ENCODE peak calls at places on chromosomes 2 and 18, in four cellular contexts. Y is psoas muscle; D is CD4-positive, alpha-beta memory T cell; A is left ventricle myocardium inferior. Q is an unnamed sample.
A peak's percentile ranks its signal among the peaks of the same experiment; 100 is the strongest.

GRCh38 chr2:117272975-117273671 is 541.4 kb upstream of the DDX18 start:
- DNase-seq in A (no peak), D (no peak), Y (no peak), Q (no peak)

GRCh38 chr2:30662268-30663131 is 144.7 kb downstream of the CAPN13 start:
- DNase-seq in Y (no peak), D (no peak), A (no peak), Q (no peak)

GRCh38 chr2:232632904-232633412 is 446 bp upstream of the EFHD1 start:
- DNase-seq in D (no peak), Y (peak; percentile 84), A (peak; percentile 72), Q (no peak)

GRCh38 chr2:172280820-172281454 is 146.4 kb upstream of the ITGA6 start:
- DNase-seq in Y (no peak), D (no peak), A (peak; percentile 30), Q (no peak)

GRCh38 chr18:55731594-55732042 is 143.6 kb upstream of the TCF4 start:
- DNase-seq in D (no peak), Y (no peak), A (no peak), Q (no peak)

GRCh38 chr2:23850564-23851256 is 76.2 kb downstream of the ATAD2B start:
- DNase-seq in A (no peak), D (no peak), Y (no peak), Q (no peak)

GRCh38 chr18:69951182-69951581 is 3.5 kb upstream of the CD226 start:
- DNase-seq in D (no peak), Y (no peak), A (no peak), Q (no peak)

GRCh38 chr18:44782617-44783016 is 101.9 kb downstream of the SETBP1 start:
- DNase-seq in D (no peak), Y (no peak), A (no peak), Q (no peak)

GRCh38 chr18:3014501-3015202 is 1.7 kb upstream of the LPIN2 start:
- DNase-seq in D (no peak), A (no peak), Y (no peak), Q (no peak)

GRCh38 chr2:167509585-167509984 is 621.3 kb downstream of the XIRP2 start:
- DNase-seq in A (no peak), D (no peak), Y (no peak), Q (peak; percentile 57)

GRCh38 chr2:208150956-208151355 is 5.0 kb upstream of the CRYGB start:
- DNase-seq in Y (no peak), D (no peak), A (no peak), Q (no peak)

GRCh38 chr18:4831791-4832375 is 365.2 kb downstream of the AKAIN1 start:
- DNase-seq in Y (no peak), D (no peak), A (no peak), Q (no peak)

GRCh38 chr2:8424997-8425900 is 256.6 kb upstream of the ID2 start:
- DNase-seq in Y (no peak), D (no peak), A (no peak), Q (no peak)

GRCh38 chr2:202033317-202034248 is at the start of gene FZD7:
- DNase-seq in A (peak; percentile 94), D (peak; percentile 83), Y (peak; percentile 97), Q (peak; percentile 92)

GRCh38 chr2:38170098-38170497 is 94.1 kb upstream of the CYP1B1 start:
- DNase-seq in D (no peak), A (no peak), Y (no peak), Q (no peak)

GRCh38 chr2:63700276-63700675 is 111.5 kb downstream of the MDH1 start:
- DNase-seq in A (no peak), D (no peak), Y (no peak), Q (no peak)

GRCh38 chr18:78619854-78620253 is 359.8 kb upstream of the SALL3 start:
- DNase-seq in D (no peak), A (no peak), Y (no peak), Q (no peak)

GRCh38 chr2:64179582-64180321 is 35.5 kb upstream of the PELI1 start:
- DNase-seq in D (peak; percentile 39), A (no peak), Y (no peak), Q (no peak)

GRCh38 chr2:196481323-196481695 is 158.2 kb upstream of the CCDC150 start:
- DNase-seq in Y (no peak), A (no peak), D (no peak), Q (no peak)

GRCh38 chr2:9914384-9915065 is 37.0 kb upstream of the GRHL1 start:
- DNase-seq in Y (no peak), A (no peak), D (no peak), Q (peak; percentile 73)

GRCh38 chr2:131006561-131006960 is 86.7 kb downstream of the FAM168B start:
- DNase-seq in D (no peak), A (no peak), Y (no peak), Q (no peak)

GRCh38 chr2:39522518-39522877 is 85.4 kb upstream of the MAP4K3 start:
- DNase-seq in A (no peak), D (no peak), Y (no peak), Q (no peak)

GRCh38 chr18:11906181-11906580 is 1.9 kb downstream of the MPPE1 start:
- DNase-seq in A (no peak), D (no peak), Y (no peak), Q (no peak)

GRCh38 chr2:108594132-108594981 is 60.1 kb downstream of the LIMS1 start:
- DNase-seq in D (no peak), A (no peak), Y (no peak), Q (peak; percentile 55)

GRCh38 chr2:174688079-174688478 is 76.2 kb downstream of the CHRNA1 start:
- DNase-seq in D (no peak), Y (no peak), A (no peak), Q (peak; percentile 28)

GRCh38 chr2:16821696-16822095 is 156.1 kb upstream of the CYRIA start:
- DNase-seq in A (no peak), Y (no peak), D (no peak), Q (no peak)

GRCh38 chr2:174728096-174728495 is 36.2 kb downstream of the CHRNA1 start:
- DNase-seq in A (no peak), Y (no peak), D (no peak), Q (no peak)

GRCh38 chr2:173171924-173172643 is 96.4 kb downstream of the MAP3K20 start:
- DNase-seq in A (no peak), D (no peak), Y (no peak), Q (no peak)

GRCh38 chr2:161905389-161906046 is 168.5 kb downstream of the DPP4 start:
- DNase-seq in A (no peak), Y (no peak), D (peak; percentile 50), Q (no peak)

GRCh38 chr2:109516445-109517117 is 97.2 kb downstream of the SEPTIN10 start:
- DNase-seq in A (peak; percentile 51), D (no peak), Y (no peak), Q (peak; percentile 69)

GRCh38 chr18:14086459-14087231 is 45.6 kb downstream of the ZNF519 start:
- DNase-seq in A (no peak), Y (no peak), D (no peak), Q (peak; percentile 11)

GRCh38 chr2:214138779-214139178 is 272.1 kb upstream of the VWC2L start:
- DNase-seq in A (no peak), Y (no peak), D (no peak), Q (no peak)

GRCh38 chr2:108184421-108184820 is 55.3 kb upstream of the SULT1C3 start:
- DNase-seq in Y (no peak), D (no peak), A (no peak), Q (no peak)

GRCh38 chr18:23578891-23579653 is 7.2 kb downstream of the NPC1 start:
- DNase-seq in Y (no peak), D (no peak), A (no peak), Q (no peak)

GRCh38 chr18:23574611-23575308 is 11.5 kb downstream of the NPC1 start:
- DNase-seq in Y (no peak), D (no peak), A (no peak), Q (no peak)

GRCh38 chr18:23575309-23575651 is 11.0 kb downstream of the NPC1 start:
- DNase-seq in A (no peak), Y (no peak), D (no peak), Q (no peak)

GRCh38 chr18:23580677-23581367 is 5.5 kb downstream of the NPC1 start:
- DNase-seq in D (no peak), Y (no peak), A (no peak), Q (peak; percentile 82)

GRCh38 chr18:23578067-23578705 is 8.1 kb downstream of the NPC1 start:
- DNase-seq in D (no peak), A (no peak), Y (no peak), Q (no peak)
- H3K4me1 ChIP-seq in D (peaks cover 65% of the 10 kb centered on the region), A (peaks cover 57% of the 10 kb centered on the region), Y (peaks cover 24% of the 10 kb centered on the region), Q (peaks cover 55% of the 10 kb centered on the region)

GRCh38 chr2:223995569-223995968 is 38.3 kb downstream of the MRPL44 start:
- DNase-seq in D (no peak), A (no peak), Y (no peak), Q (no peak)

GRCh38 chr2:223999862-224000261 is 39.2 kb downstream of the SERPINE2 start:
- DNase-seq in Y (no peak), A (no peak), D (no peak), Q (no peak)

GRCh38 chr2:223994562-223995162 is 37.4 kb downstream of the MRPL44 start:
- DNase-seq in A (no peak), Y (no peak), D (no peak), Q (no peak)

GRCh38 chr2:223998983-223999382 is 40.1 kb downstream of the SERPINE2 start:
- DNase-seq in Y (no peak), D (no peak), A (no peak), Q (no peak)

DNA sequence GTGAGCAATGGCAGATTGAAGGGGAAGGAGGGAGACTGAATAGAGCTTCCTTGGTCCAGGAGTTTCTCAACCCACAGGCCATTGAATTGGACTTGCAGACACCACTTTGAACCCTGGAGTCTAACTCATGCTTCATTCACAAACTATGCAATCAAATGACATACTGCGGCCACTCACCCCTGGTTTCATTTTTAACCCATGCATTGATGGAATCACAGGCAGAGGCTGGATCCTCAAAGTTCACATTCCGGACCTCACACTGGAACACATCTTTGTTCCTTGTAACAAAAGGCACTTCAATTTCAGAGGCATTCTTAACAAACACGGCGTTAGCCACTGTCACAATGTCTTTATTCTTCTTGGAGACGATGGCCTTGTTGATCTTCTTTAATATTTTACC is 40.7 kb downstream of the MRPL44 start:
- DNase-seq in A (no peak), Y (no peak), D (no peak), Q (peak; percentile 74)
- H3K27ac ChIP-seq in A (no peak overlapping the region), Y (no peak overlapping the region), D (no peak overlapping the region), Q (peak overlapping the region; percentile 67)

GRCh38 chr2:217908544-217908943 is 94.3 kb downstream of the TNS1 start:
- DNase-seq in Y (peak; percentile 57), D (no peak), A (no peak), Q (no peak)
- H3K4me1 ChIP-seq in Y (peaks cover 91% of the 10 kb centered on the region), D (no peaks in the 10 kb centered on the region), A (peaks cover 100% of the 10 kb centered on the region), Q (peaks cover 3% of the 10 kb centered on the region)

GRCh38 chr18:63253018-63253417 is 66.6 kb downstream of the BCL2 start:
- DNase-seq in Y (no peak), D (no peak), A (no peak), Q (no peak)
- H3K27ac ChIP-seq in Y (peak overlapping the region; percentile 67), D (peak overlapping the region; percentile 4), A (no peak overlapping the region), Q (peak overlapping the region; percentile 90)

GRCh38 chr2:126050991-126051736 is 604.8 kb upstream of the GYPC start:
- DNase-seq in D (no peak), A (no peak), Y (no peak), Q (no peak)
- H3K4me1 ChIP-seq in D (no peaks in the 10 kb centered on the region), A (no peaks in the 10 kb centered on the region), Y (no peaks in the 10 kb centered on the region), Q (no peaks in the 10 kb centered on the region)

Q was measured in SJSA1.